ENCODE peak calls at places on chromosomes 1 and 21, in seven cellular contexts. One of them, this sample, is unnamed.

GRCh38 chr21:41973861-41974751 is 20.3 kb upstream of the C2CD2 start:
- DNase-seq in endothelial cell of umbilical vein: peak
- DNase-seq in vagina: no peak
- DNase-seq in GM12878: no peak
- DNase-seq in spleen: no peak
- DNase-seq in breast epithelium: no peak
- DNase-seq in GM23338: peak
- DNase-seq in this sample: peak

GRCh38 chr1:219958875-219959417 is 30.6 kb upstream of the SLC30A10 start:
- DNase-seq in spleen: no peak
- DNase-seq in GM23338: no peak
- DNase-seq in breast epithelium: no peak
- DNase-seq in endothelial cell of umbilical vein: no peak
- DNase-seq in GM12878: no peak
- DNase-seq in vagina: no peak
- DNase-seq in this sample: no peak

GRCh38 chr1:53329183-53329544 is 1.3 kb upstream of the LRP8 start:
- DNase-seq in endothelial cell of umbilical vein: no peak
- DNase-seq in vagina: no peak
- DNase-seq in GM23338: no peak
- DNase-seq in breast epithelium: no peak
- DNase-seq in spleen: peak
- DNase-seq in GM12878: no peak
- DNase-seq in this sample: no peak

GRCh38 chr1:89260575-89261275 is 11.9 kb downstream of the GBP5 start:
- DNase-seq in endothelial cell of umbilical vein: no peak
- DNase-seq in breast epithelium: no peak
- DNase-seq in GM23338: no peak
- DNase-seq in GM12878: no peak
- DNase-seq in spleen: no peak
- DNase-seq in vagina: no peak
- DNase-seq in this sample: no peak

GRCh38 chr1:247551716-247552115 is 2.8 kb downstream of the GCSAML start:
- DNase-seq in breast epithelium: no peak
- DNase-seq in vagina: no peak
- DNase-seq in GM12878: no peak
- DNase-seq in endothelial cell of umbilical vein: no peak
- DNase-seq in spleen: no peak
- DNase-seq in GM23338: no peak
- DNase-seq in this sample: no peak

GRCh38 chr1:19563336-19564097 is 78.2 kb upstream of the CAPZB start:
- DNase-seq in GM12878: no peak
- DNase-seq in GM23338: no peak
- DNase-seq in breast epithelium: no peak
- DNase-seq in vagina: no peak
- DNase-seq in endothelial cell of umbilical vein: no peak
- DNase-seq in spleen: no peak
- DNase-seq in this sample: no peak

GRCh38 chr21:27132270-27132669 is 165.4 kb upstream of the ADAMTS5 start:
- DNase-seq in spleen: no peak
- DNase-seq in breast epithelium: no peak
- DNase-seq in endothelial cell of umbilical vein: no peak
- DNase-seq in GM23338: no peak
- DNase-seq in GM12878: no peak
- DNase-seq in vagina: no peak
- DNase-seq in this sample: no peak

GRCh38 chr1:221016757-221017156 is 137.5 kb downstream of the HLX start:
- DNase-seq in GM12878: no peak
- DNase-seq in endothelial cell of umbilical vein: no peak
- DNase-seq in spleen: no peak
- DNase-seq in GM23338: no peak
- DNase-seq in breast epithelium: no peak
- DNase-seq in vagina: no peak
- DNase-seq in this sample: no peak

GRCh38 chr1:52520149-52520548 is 32.7 kb downstream of the TUT4 start:
- DNase-seq in endothelial cell of umbilical vein: no peak
- DNase-seq in GM23338: no peak
- DNase-seq in GM12878: no peak
- DNase-seq in vagina: no peak
- DNase-seq in breast epithelium: no peak
- DNase-seq in spleen: no peak
- DNase-seq in this sample: no peak

GRCh38 chr1:218828125-218828650 is 345.5 kb upstream of the LYPLAL1 start:
- DNase-seq in vagina: no peak
- DNase-seq in GM12878: no peak
- DNase-seq in breast epithelium: no peak
- DNase-seq in endothelial cell of umbilical vein: no peak
- DNase-seq in GM23338: no peak
- DNase-seq in spleen: no peak
- DNase-seq in this sample: no peak

GRCh38 chr21:37658994-37659458 is 257.2 kb downstream of the KCNJ6 start:
- DNase-seq in breast epithelium: no peak
- DNase-seq in GM12878: no peak
- DNase-seq in vagina: no peak
- DNase-seq in spleen: no peak
- DNase-seq in GM23338: no peak
- DNase-seq in endothelial cell of umbilical vein: peak
- DNase-seq in this sample: no peak

GRCh38 chr1:3858231-3858981 is 1.1 kb downstream of the DFFB start:
- DNase-seq in GM23338: peak
- DNase-seq in spleen: peak
- DNase-seq in GM12878: no peak
- DNase-seq in endothelial cell of umbilical vein: peak
- DNase-seq in vagina: no peak
- DNase-seq in breast epithelium: no peak
- DNase-seq in this sample: peak

GRCh38 chr1:202283379-202283844 is 58.3 kb downstream of the UBE2T start:
- DNase-seq in breast epithelium: peak
- DNase-seq in endothelial cell of umbilical vein: no peak
- DNase-seq in spleen: peak
- DNase-seq in GM12878: no peak
- DNase-seq in vagina: no peak
- DNase-seq in GM23338: no peak
- DNase-seq in this sample: peak

GRCh38 chr1:207896547-207896946 is 14.4 kb downstream of the CD34 start:
- DNase-seq in GM23338: no peak
- DNase-seq in GM12878: no peak
- DNase-seq in spleen: no peak
- DNase-seq in endothelial cell of umbilical vein: no peak
- DNase-seq in breast epithelium: no peak
- DNase-seq in vagina: no peak
- DNase-seq in this sample: no peak

GRCh38 chr1:235015291-235015990 is 113.2 kb downstream of the TOMM20 start:
- DNase-seq in GM12878: peak
- DNase-seq in spleen: no peak
- DNase-seq in breast epithelium: no peak
- DNase-seq in endothelial cell of umbilical vein: no peak
- DNase-seq in vagina: no peak
- DNase-seq in GM23338: no peak
- DNase-seq in this sample: no peak

GRCh38 chr1:12615916-12616708 is 1.9 kb downstream of the DHRS3 start:
- DNase-seq in GM23338: peak
- DNase-seq in breast epithelium: peak
- DNase-seq in GM12878: no peak
- DNase-seq in spleen: peak
- DNase-seq in endothelial cell of umbilical vein: peak
- DNase-seq in vagina: no peak
- DNase-seq in this sample: no peak

GRCh38 chr1:33875857-33876256 is 12.0 kb downstream of the HMGB4 start:
- DNase-seq in vagina: no peak
- DNase-seq in endothelial cell of umbilical vein: no peak
- DNase-seq in GM12878: no peak
- DNase-seq in breast epithelium: no peak
- DNase-seq in GM23338: no peak
- DNase-seq in spleen: no peak
- DNase-seq in this sample: no peak

GRCh38 chr1:182625716-182626504 is 21.7 kb upstream of the RGS16 start:
- DNase-seq in GM23338: no peak
- DNase-seq in vagina: no peak
- DNase-seq in breast epithelium: no peak
- DNase-seq in GM12878: no peak
- DNase-seq in endothelial cell of umbilical vein: no peak
- DNase-seq in spleen: no peak
- DNase-seq in this sample: no peak

GRCh38 chr1:108089482-108089881 is 110.7 kb downstream of the SLC25A24 start:
- DNase-seq in GM12878: no peak
- DNase-seq in GM23338: no peak
- DNase-seq in spleen: no peak
- DNase-seq in endothelial cell of umbilical vein: no peak
- DNase-seq in breast epithelium: no peak
- DNase-seq in vagina: no peak
- DNase-seq in this sample: no peak

GRCh38 chr1:235068155-235069121 is 60.2 kb downstream of the TOMM20 start:
- DNase-seq in endothelial cell of umbilical vein: no peak
- DNase-seq in GM23338: no peak
- DNase-seq in GM12878: no peak
- DNase-seq in vagina: no peak
- DNase-seq in breast epithelium: peak
- DNase-seq in spleen: no peak
- DNase-seq in this sample: no peak

GRCh38 chr1:97745912-97746311 is 174.9 kb downstream of the DPYD start:
- DNase-seq in endothelial cell of umbilical vein: no peak
- DNase-seq in spleen: no peak
- DNase-seq in GM23338: no peak
- DNase-seq in vagina: no peak
- DNase-seq in breast epithelium: no peak
- DNase-seq in GM12878: no peak
- DNase-seq in this sample: no peak

GRCh38 chr21:42526379-42526727 is 12.7 kb downstream of the SLC37A1 start:
- DNase-seq in vagina: no peak
- DNase-seq in GM23338: no peak
- DNase-seq in GM12878: no peak
- DNase-seq in spleen: no peak
- DNase-seq in breast epithelium: no peak
- DNase-seq in endothelial cell of umbilical vein: no peak
- DNase-seq in this sample: no peak

GRCh38 chr1:244460195-244460594 is 878 bp upstream of the CATSPERE start:
- DNase-seq in vagina: no peak
- DNase-seq in spleen: no peak
- DNase-seq in GM23338: peak
- DNase-seq in endothelial cell of umbilical vein: no peak
- DNase-seq in breast epithelium: no peak
- DNase-seq in GM12878: no peak
- DNase-seq in this sample: peak

GRCh38 chr1:68213843-68214242 is 18.5 kb downstream of the WLS start:
- DNase-seq in endothelial cell of umbilical vein: peak
- DNase-seq in spleen: no peak
- DNase-seq in GM23338: no peak
- DNase-seq in vagina: no peak
- DNase-seq in breast epithelium: peak
- DNase-seq in GM12878: no peak
- DNase-seq in this sample: no peak
- TF ChIP-seq POLR2AphosphoS5 in endothelial cell of umbilical vein: no peak
- TF ChIP-seq POLR2AphosphoS5 in spleen: no peak
- TF ChIP-seq POLR2AphosphoS5 in GM23338: no peak
- TF ChIP-seq POLR2AphosphoS5 in vagina: no peak
- TF ChIP-seq POLR2AphosphoS5 in breast epithelium: peak
- TF ChIP-seq POLR2AphosphoS5 in GM12878: no peak
- TF ChIP-seq POLR2AphosphoS5 in this sample: no peak

GRCh38 chr1:54811066-54811465 is 9.9 kb upstream of the TTC22 start:
- DNase-seq in spleen: no peak
- DNase-seq in vagina: no peak
- DNase-seq in breast epithelium: no peak
- DNase-seq in GM12878: no peak
- DNase-seq in endothelial cell of umbilical vein: no peak
- DNase-seq in GM23338: no peak
- DNase-seq in this sample: no peak

GRCh38 chr1:54810144-54810942 is 9.2 kb upstream of the TTC22 start:
- DNase-seq in breast epithelium: no peak
- DNase-seq in spleen: peak
- DNase-seq in GM12878: no peak
- DNase-seq in vagina: peak
- DNase-seq in endothelial cell of umbilical vein: peak
- DNase-seq in GM23338: peak
- DNase-seq in this sample: peak

GRCh38 chr1:54808443-54809207 is 7.5 kb upstream of the TTC22 start:
- DNase-seq in breast epithelium: no peak
- DNase-seq in spleen: no peak
- DNase-seq in vagina: no peak
- DNase-seq in GM12878: no peak
- DNase-seq in endothelial cell of umbilical vein: no peak
- DNase-seq in GM23338: no peak
- DNase-seq in this sample: no peak

GRCh38 chr1:54807756-54808155 is 6.6 kb upstream of the TTC22 start:
- DNase-seq in vagina: no peak
- DNase-seq in GM12878: no peak
- DNase-seq in endothelial cell of umbilical vein: no peak
- DNase-seq in breast epithelium: no peak
- DNase-seq in spleen: no peak
- DNase-seq in GM23338: no peak
- DNase-seq in this sample: no peak

GRCh38 chr1:54809496-54810074 is 8.5 kb upstream of the TTC22 start:
- DNase-seq in spleen: no peak
- DNase-seq in GM23338: no peak
- DNase-seq in vagina: no peak
- DNase-seq in GM12878: no peak
- DNase-seq in breast epithelium: no peak
- DNase-seq in endothelial cell of umbilical vein: no peak
- DNase-seq in this sample: no peak
- TF ChIP-seq CTCF in spleen: no peak
- TF ChIP-seq CTCF in GM23338: no peak
- TF ChIP-seq CTCF in vagina: no peak
- TF ChIP-seq CTCF in GM12878: no peak
- TF ChIP-seq CTCF in breast epithelium: no peak
- TF ChIP-seq CTCF in endothelial cell of umbilical vein: no peak
- TF ChIP-seq CTCF in this sample: no peak

GRCh38 chr1:35901235-35901634 is 18.2 kb downstream of the AGO1 start:
- DNase-seq in breast epithelium: no peak
- DNase-seq in GM23338: no peak
- DNase-seq in spleen: no peak
- DNase-seq in GM12878: no peak
- DNase-seq in endothelial cell of umbilical vein: no peak
- DNase-seq in vagina: no peak
- DNase-seq in this sample: no peak
- TF ChIP-seq POLR2AphosphoS5 in breast epithelium: no peak
- TF ChIP-seq POLR2AphosphoS5 in GM23338: no peak
- TF ChIP-seq POLR2AphosphoS5 in spleen: no peak
- TF ChIP-seq POLR2AphosphoS5 in GM12878: no peak
- TF ChIP-seq POLR2AphosphoS5 in endothelial cell of umbilical vein: no peak
- TF ChIP-seq POLR2AphosphoS5 in vagina: no peak
- TF ChIP-seq POLR2AphosphoS5 in this sample: no peak

DNA sequence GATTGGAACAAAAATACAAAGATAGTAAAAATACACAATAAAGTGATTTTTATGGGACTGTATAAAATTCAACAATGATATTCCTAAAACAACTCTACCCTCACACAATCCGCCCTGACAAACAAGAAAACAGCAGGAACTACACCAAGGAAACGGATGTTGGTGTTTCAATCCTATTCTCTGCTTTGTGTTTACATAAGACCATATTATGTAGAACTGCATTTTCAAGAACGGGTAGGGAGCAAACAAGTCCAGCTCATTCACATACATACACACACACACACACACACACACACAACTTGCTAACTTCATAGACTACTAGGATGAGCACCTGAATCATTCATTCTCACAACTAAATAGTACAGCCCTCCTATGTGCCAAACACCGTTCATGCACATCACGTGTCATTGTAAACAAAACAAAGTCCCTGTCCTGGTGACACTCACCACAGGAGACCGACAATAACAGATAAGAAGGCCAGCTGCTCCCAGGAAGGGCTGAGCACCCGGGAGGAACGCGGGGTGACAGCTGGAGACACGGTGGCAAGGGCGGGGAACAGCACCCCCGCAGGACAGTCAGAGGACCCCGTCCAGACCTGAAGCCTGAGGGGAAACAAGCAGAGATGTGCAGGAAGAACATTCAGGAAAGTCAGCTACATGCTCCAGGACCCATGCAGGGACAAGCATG is 43.0 kb downstream of the NPHP4 start:
- DNase-seq in breast epithelium: no peak
- DNase-seq in vagina: no peak
- DNase-seq in GM12878: no peak
- DNase-seq in spleen: no peak
- DNase-seq in GM23338: peak
- DNase-seq in endothelial cell of umbilical vein: no peak
- DNase-seq in this sample: no peak
- TF ChIP-seq CTCF in breast epithelium: no peak
- TF ChIP-seq CTCF in vagina: no peak
- TF ChIP-seq CTCF in GM12878: no peak
- TF ChIP-seq CTCF in spleen: no peak
- TF ChIP-seq CTCF in GM23338: peak
- TF ChIP-seq CTCF in endothelial cell of umbilical vein: peak
- TF ChIP-seq CTCF in this sample: no peak

This sample was measured in HL-60.